ENCODE peak calls at places on chromosomes 11 and 22, in seven cellular contexts. V is IMR-90, P is neuronal stem cell, R is H9, J is trophoblast cell, X is mesendoderm, L is H1. E is an unnamed sample.

GRCh38 chr11:100632970-100633452 is 54.1 kb upstream of the ARHGAP42 start:
- DNase-seq in J (no peak), L (no peak), V (peak), P (no peak), X (no peak), R (no peak), E (peak)

GRCh38 chr22:27850000-27850465 is 48.5 kb upstream of the MN1 start:
- DNase-seq in V (no peak), J (no peak), L (no peak), X (peak), R (no peak), P (no peak), E (no peak)

GRCh38 chr11:124898711-124899110 is 1.0 kb upstream of the ROBO4 start:
- DNase-seq in V (no peak), L (no peak), X (peak), P (no peak), R (peak), J (no peak), E (no peak)

GRCh38 chr11:130476200-130476921 is 27.9 kb downstream of the ADAMTS15 start:
- DNase-seq in X (peak), R (no peak), P (no peak), J (peak), V (peak), L (no peak), E (peak)

GRCh38 chr11:73217131-73217809 is 811 bp upstream of the P2RY2 start:
- DNase-seq in P (no peak), V (no peak), J (no peak), R (no peak), X (no peak), L (no peak), E (no peak)

GRCh38 chr11:96101146-96101545 is 177.2 kb upstream of the MTMR2 start:
- DNase-seq in V (no peak), J (peak), R (no peak), X (no peak), P (no peak), L (no peak), E (no peak)

GRCh38 chr11:43245471-43245870 is 66.3 kb upstream of the API5 start:
- DNase-seq in P (no peak), J (no peak), V (no peak), X (no peak), R (no peak), L (no peak), E (no peak)

GRCh38 chr11:85756401-85757200 is 54.3 kb downstream of the SYTL2 start:
- DNase-seq in V (no peak), R (no peak), P (no peak), J (no peak), L (no peak), X (no peak), E (no peak)

GRCh38 chr11:3154001-3154599 is 11.0 kb downstream of the OSBPL5 start:
- DNase-seq in X (no peak), R (no peak), V (no peak), P (no peak), J (no peak), L (no peak), E (no peak)

GRCh38 chr11:46149342-46149741 is 28.1 kb upstream of the PHF21A start:
- DNase-seq in P (no peak), J (no peak), V (no peak), X (peak), R (no peak), L (no peak), E (no peak)

DNA sequence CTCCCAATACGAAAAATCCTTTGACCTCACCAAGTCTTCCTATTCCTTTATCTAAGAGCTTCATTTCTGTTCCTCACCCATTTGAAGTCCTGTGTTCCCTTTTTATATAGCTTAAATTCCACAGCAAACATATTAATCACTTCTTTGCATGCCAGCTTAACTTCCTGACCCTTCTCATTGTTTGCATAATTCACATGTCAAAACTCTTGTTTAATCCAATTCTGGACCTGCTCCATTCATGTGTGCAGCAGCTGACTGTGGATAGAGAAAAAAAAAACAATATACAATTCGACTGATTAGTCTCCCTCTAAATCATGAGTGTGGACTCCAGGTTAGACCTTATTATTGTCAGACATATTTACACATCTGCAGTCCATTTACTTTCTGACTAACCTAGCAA is 991.2 kb upstream of the TENM4 start:
- DNase-seq in L (no peak), R (no peak), P (no peak), X (no peak), V (no peak), J (no peak), E (no peak)
- H3K4ac ChIP-seq in L (no peak), R (no peak), P (no peak), X (no peak), V (no peak), J (no peak), E (no peak)

GRCh38 chr11:99513368-99513767 is 492.6 kb downstream of the CNTN5 start:
- DNase-seq in R (no peak), L (no peak), V (peak), P (no peak), X (no peak), J (no peak), E (no peak)
- H3K4ac ChIP-seq in R (no peak), L (no peak), V (no peak), P (no peak), X (no peak), J (no peak), E (no peak)

GRCh38 chr22:46148885-46149492 is 1.3 kb upstream of the PPARA start:
- DNase-seq in J (no peak), R (no peak), V (no peak), X (no peak), L (no peak), P (no peak), E (no peak)

GRCh38 chr22:46147061-46147460 is 3.3 kb upstream of the PPARA start:
- DNase-seq in X (no peak), P (no peak), J (no peak), V (no peak), R (no peak), L (no peak), E (no peak)

GRCh38 chr22:46147471-46148267 is 2.7 kb upstream of the PPARA start:
- DNase-seq in V (no peak), L (no peak), R (peak), P (no peak), X (no peak), J (peak), E (no peak)

GRCh38 chr22:46149493-46149997 is 781 bp upstream of the PPARA start:
- DNase-seq in X (peak), P (peak), L (no peak), V (no peak), J (peak), R (peak), E (peak)

DNA sequence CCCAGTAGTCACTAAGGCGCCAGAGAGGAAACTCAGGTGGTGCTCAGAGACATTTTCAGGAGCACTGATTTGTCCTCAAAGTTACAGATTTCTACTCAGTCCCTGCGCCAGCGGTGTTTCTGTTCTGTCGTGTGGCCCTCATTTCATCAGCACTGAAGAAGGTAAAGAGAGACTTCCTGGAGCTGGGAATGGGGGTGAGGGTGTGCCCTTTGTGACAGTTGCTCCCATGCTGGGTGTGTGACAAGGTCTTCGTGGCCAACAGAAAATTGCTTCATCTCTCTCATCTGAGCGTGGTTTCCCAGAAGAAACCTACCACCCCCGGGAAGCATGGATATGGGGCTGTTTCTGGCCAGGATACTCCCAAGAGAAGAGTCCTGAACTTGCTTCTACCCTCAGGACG is 2.0 kb upstream of the PPARA start:
- DNase-seq in L (no peak), X (no peak), J (peak), V (no peak), R (no peak), P (no peak), E (no peak)
- H3K4ac ChIP-seq in L (no peak), X (no peak), J (no peak), V (no peak), R (no peak), P (no peak), E (no peak)

DNA sequence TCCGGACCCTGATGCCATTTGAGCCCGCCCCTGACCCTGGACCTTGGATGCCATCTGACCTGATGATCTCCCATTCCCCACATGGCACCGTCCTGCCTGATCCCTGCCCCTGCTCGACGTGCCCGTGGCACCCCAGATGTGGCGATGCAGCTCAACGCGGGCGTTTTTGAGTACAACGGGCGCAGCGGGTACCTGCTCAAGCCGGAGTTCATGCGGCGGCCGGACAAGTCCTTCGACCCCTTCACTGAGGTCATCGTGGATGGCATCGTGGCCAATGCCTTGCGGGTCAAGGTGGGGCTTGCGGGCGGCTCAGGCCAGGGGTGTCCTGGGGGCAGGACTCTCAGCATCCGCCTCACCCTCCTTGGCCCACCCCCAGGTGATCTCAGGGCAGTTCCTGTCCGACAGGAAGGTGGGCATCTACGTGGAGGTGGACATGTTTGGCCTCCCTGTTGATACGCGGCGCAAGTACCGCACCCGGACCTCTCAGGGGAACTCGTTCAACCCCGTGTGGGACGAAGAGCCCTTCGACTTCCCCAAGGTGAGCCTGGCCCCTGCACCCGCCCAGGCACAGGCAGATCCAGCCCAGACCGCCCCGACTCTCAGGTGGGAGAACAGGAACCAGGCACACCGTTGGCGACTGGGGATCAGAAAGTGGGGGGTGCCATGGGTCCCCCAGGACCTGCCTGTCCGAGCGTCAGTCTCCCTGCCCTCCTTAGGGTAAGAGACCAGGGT is 11.1 kb downstream of the PLCB3 start:
- DNase-seq in L (no peak), V (no peak), P (no peak), R (no peak), X (no peak), J (no peak), E (no peak)
- H3K4ac ChIP-seq in L (no peak), V (no peak), P (no peak), R (no peak), X (no peak), J (no peak), E (no peak)

GRCh38 chr11:93213622-93214021 is 15.8 kb upstream of the SLC36A4 start:
- DNase-seq in X (no peak), V (no peak), R (no peak), P (no peak), J (peak), L (no peak), E (no peak)
- H3K4ac ChIP-seq in X (no peak), V (no peak), R (no peak), P (no peak), J (no peak), L (no peak), E (no peak)

GRCh38 chr22:33024626-33025025 is 33.6 kb downstream of the SYN3 start:
- DNase-seq in L (no peak), J (no peak), V (no peak), R (no peak), P (no peak), X (peak), E (no peak)
- H3K4ac ChIP-seq in L (no peak), J (no peak), V (no peak), R (no peak), P (no peak), X (no peak), E (no peak)

DNA sequence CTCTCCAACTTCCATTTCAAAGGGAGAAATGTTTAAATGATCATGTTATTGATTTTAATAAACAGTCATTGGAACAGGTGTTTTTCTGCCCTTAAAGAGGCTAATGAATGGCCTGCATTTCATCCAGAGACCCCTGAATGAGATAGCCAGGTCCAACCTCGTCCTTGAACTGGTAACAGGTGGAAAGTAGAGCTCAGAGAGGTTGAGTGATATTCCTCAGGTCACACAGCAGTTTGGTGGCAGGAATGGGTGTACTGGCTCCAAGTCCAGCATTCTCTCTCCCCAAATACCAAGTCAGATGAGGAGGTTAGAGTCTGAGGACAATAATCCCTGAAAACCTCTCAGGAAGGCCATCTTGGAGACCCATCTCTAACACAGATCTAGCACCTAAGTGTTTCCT is 81.7 kb upstream of the ANO1 start:
- DNase-seq in P (no peak), X (no peak), V (no peak), J (no peak), R (no peak), L (no peak), E (no peak)
- H3K4ac ChIP-seq in P (no peak), X (no peak), V (peak), J (no peak), R (no peak), L (no peak), E (no peak)

DNA sequence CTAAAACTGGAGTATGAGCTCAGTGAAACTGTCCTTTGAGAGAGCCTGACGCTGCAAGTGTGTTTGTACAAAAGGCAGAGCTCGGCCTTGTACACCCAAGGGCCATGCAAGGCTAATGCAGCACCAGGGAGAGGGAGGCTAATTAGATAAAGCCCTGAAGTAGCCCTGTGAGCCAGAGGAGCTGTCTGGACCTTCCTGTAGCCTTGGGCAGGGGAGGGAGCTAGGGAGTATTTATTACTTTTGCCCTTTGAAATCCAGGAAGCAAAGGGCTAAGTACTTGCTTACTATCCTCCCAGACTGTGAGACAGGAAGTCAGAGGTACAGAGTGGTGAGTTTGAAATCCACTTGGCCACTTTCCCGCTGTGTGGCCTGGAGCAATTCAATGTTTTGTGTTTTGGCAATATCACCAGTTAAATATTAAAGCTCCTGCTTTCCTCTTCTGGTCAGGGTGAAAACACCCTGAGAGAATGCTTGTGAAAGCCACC is 10.2 kb upstream of the LDHA start:
- DNase-seq in L (no peak), P (no peak), R (no peak), X (peak), V (peak), J (peak), E (no peak)
- H3K4ac ChIP-seq in L (no peak), P (no peak), R (no peak), X (peak), V (peak), J (no peak), E (peak)